ENCODE peak calls at places on chromosome 22, in five cellular contexts. W is foreskin fibroblast, G is AG09319, R is osteoblast, L is uterus. H is an unnamed sample.

GRCh38 chr22:35419756-35420155 is 19.8 kb downstream of the MCM5 start:
- DNase-seq in L (no peak), G (no peak), W (no peak), R (no peak), H (no peak)

GRCh38 chr22:35844886-35845285 is 127.2 kb downstream of the APOL5 start:
- DNase-seq in W (no peak), G (no peak), L (no peak), R (no peak), H (no peak)

GRCh38 chr22:50030315-50031188 is 18.0 kb upstream of the IL17REL start:
- DNase-seq in G (peak), W (peak), R (peak), L (peak), H (no peak)

GRCh38 chr22:24592144-24592845 is 578 bp downstream of the LRRC75B start:
- DNase-seq in L (peak), R (peak), G (no peak), W (peak), H (no peak)

GRCh38 chr22:21726650-21727049 is 8.9 kb downstream of the YPEL1 start:
- DNase-seq in G (no peak), L (no peak), R (no peak), W (no peak), H (no peak)

GRCh38 chr22:27216444-27216843 is 559.1 kb downstream of the MIAT start:
- DNase-seq in G (no peak), R (no peak), W (no peak), L (no peak), H (no peak)

GRCh38 chr22:41535244-41535643 is 9.0 kb downstream of the POLR3H start:
- DNase-seq in R (peak), W (no peak), G (no peak), L (no peak), H (no peak)

GRCh38 chr22:24330636-24331035 is 60.0 kb downstream of the SPECC1L start:
- DNase-seq in L (no peak), W (no peak), R (no peak), G (no peak), H (no peak)

GRCh38 chr22:36435516-36436415 is 45.7 kb downstream of the TXN2 start:
- DNase-seq in R (peak), G (no peak), L (no peak), W (no peak), H (no peak)

GRCh38 chr22:11616811-11617210 is 3911.2 kb upstream of the OR11H1 start:
- DNase-seq in W (no peak), G (no peak), L (no peak), R (no peak), H (no peak)

GRCh38 chr22:49692499-49693225 is 135.0 kb downstream of the BRD1 start:
- DNase-seq in L (no peak), G (no peak), R (no peak), W (no peak), H (no peak)

GRCh38 chr22:49617866-49618688 is 209.6 kb downstream of the BRD1 start:
- DNase-seq in L (no peak), G (no peak), W (no peak), R (no peak), H (no peak)

GRCh38 chr22:23401111-23401909 is 178.8 kb downstream of the IGLL1 start:
- DNase-seq in G (peak), R (peak), L (no peak), W (peak), H (no peak)

GRCh38 chr22:30998329-30998728 is 29.3 kb downstream of the TUG1 start:
- DNase-seq in R (no peak), G (no peak), W (no peak), L (no peak), H (no peak)

GRCh38 chr22:40808018-40808841 is 10.9 kb downstream of the SLC25A17 start:
- DNase-seq in R (peak), W (no peak), L (no peak), G (no peak), H (no peak)

GRCh38 chr22:42656578-42656977 is 7.4 kb upstream of the CYB5R3 start:
- DNase-seq in W (no peak), G (no peak), R (peak), L (no peak), H (no peak)

GRCh38 chr22:35312198-35313059 is 12.7 kb downstream of the TOM1 start:
- DNase-seq in W (peak), R (peak), L (no peak), G (no peak), H (peak)

GRCh38 chr22:47777426-47777825 is 1015.0 kb downstream of the TBC1D22A start:
- DNase-seq in R (no peak), W (no peak), L (no peak), G (no peak), H (no peak)

GRCh38 chr22:47775191-47775590 is 1012.7 kb downstream of the TBC1D22A start:
- DNase-seq in W (no peak), R (no peak), G (no peak), L (no peak), H (no peak)

GRCh38 chr22:47775686-47776085 is 1013.2 kb downstream of the TBC1D22A start:
- DNase-seq in L (no peak), G (no peak), W (no peak), R (no peak), H (no peak)

GRCh38 chr22:47778160-47778658 is 1015.8 kb downstream of the TBC1D22A start:
- DNase-seq in G (no peak), W (no peak), R (no peak), L (no peak), H (no peak)

GRCh38 chr22:47776329-47776728 is 1013.9 kb downstream of the TBC1D22A start:
- DNase-seq in L (no peak), G (no peak), R (no peak), W (no peak), H (no peak)
- TF ChIP-seq CTCF in L (no peak), G (no peak), R (no peak), W (no peak), H (no peak)

GRCh38 chr22:38029901-38030300 is 27.3 kb upstream of the PICK1 start:
- DNase-seq in G (no peak), R (peak), W (no peak), L (no peak), H (no peak)
- TF ChIP-seq CTCF in G (no peak), R (no peak), W (no peak), L (no peak), H (no peak)

GRCh38 chr22:25880524-25880923 is 138.5 kb downstream of the MYO18B start:
- DNase-seq in L (no peak), W (no peak), G (no peak), R (no peak), H (no peak)
- TF ChIP-seq CTCF in L (no peak), W (no peak), G (no peak), R (no peak), H (peak)

GRCh38 chr22:45928726-45929359 is 48.1 kb downstream of the WNT7B start:
- DNase-seq in L (no peak), R (no peak), W (no peak), G (no peak), H (no peak)

GRCh38 chr22:45930324-45930723 is 46.6 kb downstream of the WNT7B start:
- DNase-seq in R (no peak), W (no peak), G (no peak), L (no peak), H (no peak)

GRCh38 chr22:45931042-45931441 is 45.9 kb downstream of the WNT7B start:
- DNase-seq in G (no peak), R (no peak), L (no peak), W (no peak), H (no peak)

GRCh38 chr22:45932066-45932465 is 44.9 kb downstream of the WNT7B start:
- DNase-seq in W (no peak), G (no peak), L (no peak), R (peak), H (no peak)

DNA sequence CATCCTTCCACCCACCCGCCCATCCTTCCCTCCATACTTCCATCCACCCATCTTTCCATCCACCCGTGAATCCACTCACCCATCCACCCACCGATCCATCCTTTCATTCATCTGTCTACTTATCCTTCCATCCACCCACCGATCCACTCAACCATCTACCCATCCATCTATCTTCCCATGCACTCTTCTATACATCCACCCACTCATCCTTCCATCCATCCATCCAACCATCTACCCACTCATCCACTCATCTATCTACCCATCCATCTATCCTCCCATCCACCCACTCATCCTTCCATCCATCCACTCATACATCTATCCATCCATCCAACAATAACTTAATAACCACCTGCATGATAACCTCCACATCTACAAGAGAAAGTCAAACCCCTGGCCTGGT is 47.3 kb downstream of the WNT7B start:
- DNase-seq in R (no peak), W (no peak), G (no peak), L (no peak), H (no peak)
- TF ChIP-seq CTCF in R (no peak), W (no peak), G (no peak), L (no peak), H (no peak)

DNA sequence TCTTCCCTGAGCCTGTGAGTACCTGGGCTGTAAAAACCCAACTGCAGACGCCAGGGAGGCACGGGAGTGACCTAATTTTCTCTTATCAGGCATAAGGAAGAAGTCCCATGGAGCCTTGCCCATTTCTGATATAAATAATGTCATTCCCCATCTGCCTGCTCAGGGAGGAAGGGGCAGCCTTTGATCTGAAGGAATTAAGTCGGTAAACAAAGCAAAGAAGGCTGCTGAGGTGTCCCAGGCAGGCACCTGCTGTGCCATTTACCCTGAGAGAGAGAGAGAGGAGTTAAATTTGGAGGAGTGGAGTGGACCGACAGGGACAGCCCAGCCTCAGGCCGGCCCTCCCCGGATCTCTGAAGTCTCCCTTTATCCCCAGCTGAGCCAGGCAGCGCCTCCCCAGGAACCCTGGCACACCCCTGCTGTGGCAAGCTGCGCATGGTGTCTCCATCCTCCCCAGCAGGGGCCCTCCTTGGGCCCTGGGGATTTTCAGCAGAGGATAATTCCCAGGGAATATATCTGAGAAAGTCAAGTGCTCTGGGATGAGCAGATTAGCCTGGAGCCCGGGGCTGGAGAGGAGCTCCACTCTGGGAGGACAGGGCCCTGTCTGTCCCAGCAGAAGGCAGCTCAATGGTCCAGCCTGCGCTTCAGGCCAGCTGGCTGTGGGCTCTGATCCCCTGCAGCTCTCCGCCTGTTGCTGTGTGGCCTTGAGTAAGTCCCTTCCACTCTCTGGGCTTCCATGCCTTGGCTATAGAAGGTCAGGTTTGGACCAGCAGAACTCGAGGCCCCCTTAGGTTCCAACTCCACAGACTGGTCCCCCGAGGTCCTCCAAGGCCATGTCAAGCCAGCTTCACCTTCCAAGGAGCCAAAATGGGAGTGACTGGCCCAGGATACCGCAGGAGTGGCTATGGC is 17.5 kb upstream of the CABP7 start:
- DNase-seq in L (no peak), R (peak), G (no peak), W (no peak), H (no peak)
- TF ChIP-seq CTCF in L (no peak), R (no peak), G (no peak), W (no peak), H (no peak)